ENCODE peak calls at places on chromosome 6, in eight cellular contexts. H, M, S, I, W, D, L and U are unnamed samples.

GRCh38 chr6:149031545-149032317 is 284.9 kb downstream of the UST start:
- DNase-seq in W (peak; percentile 82), H (peak; percentile 52), I (no peak), S (no peak), M (peak; percentile 88), L (no peak), D (no peak), U (no peak)

GRCh38 chr6:105545947-105546710 is 143.2 kb upstream of the PREP start:
- DNase-seq in I (no peak), M (peak; percentile 94), H (peak; percentile 88), D (no peak), W (no peak), L (no peak), S (no peak), U (no peak)

GRCh38 chr6:41713161-41713649 is 22.2 kb downstream of the TFEB start:
- DNase-seq in W (peak; percentile 65), S (peak; percentile 80), L (no peak), M (peak; percentile 53), I (no peak), D (peak; percentile 64), H (peak; percentile 47), U (no peak)

GRCh38 chr6:95923518-95923917 is 92.3 kb upstream of the FUT9 start:
- DNase-seq in S (peak; percentile 9), H (no peak), D (peak; percentile 65), M (peak; percentile 8), L (no peak), I (no peak), W (no peak), U (no peak)

GRCh38 chr6:125095501-125096301 is 57.9 kb upstream of the TPD52L1 start:
- DNase-seq in S (no peak), L (no peak), W (no peak), I (no peak), H (peak; percentile 43), D (no peak), M (peak; percentile 89), U (no peak)

GRCh38 chr6:145904391-145904790 is 59.8 kb downstream of the SHPRH start:
- DNase-seq in L (no peak), H (no peak), S (no peak), I (no peak), W (no peak), M (no peak), D (peak; percentile 83), U (no peak)

GRCh38 chr6:90468080-90468479 is 118.8 kb downstream of the MAP3K7 start:
- DNase-seq in W (no peak), L (no peak), H (no peak), D (no peak), S (no peak), M (peak; percentile 29), I (peak; percentile 51), U (no peak)

GRCh38 chr6:69888842-69889590 is 22.7 kb downstream of the COL19A1 start:
- DNase-seq in L (no peak), W (no peak), I (no peak), S (no peak), H (no peak), M (no peak), D (no peak), U (no peak)

GRCh38 chr6:121912905-121913304 is 477.5 kb downstream of the GJA1 start:
- DNase-seq in S (no peak), I (no peak), H (no peak), D (no peak), M (no peak), L (no peak), W (no peak), U (no peak)

GRCh38 chr6:56017198-56017597 is 141.8 kb upstream of the BMP5 start:
- DNase-seq in M (no peak), W (no peak), S (no peak), H (no peak), D (no peak), I (no peak), L (no peak), U (no peak)

GRCh38 chr6:10314163-10314955 is 100.5 kb downstream of the TFAP2A start:
- DNase-seq in I (peak; percentile 42), W (no peak), M (no peak), H (no peak), D (no peak), S (no peak), L (no peak), U (no peak)

GRCh38 chr6:39521826-39522377 is 199.4 kb upstream of the KCNK16 start:
- DNase-seq in S (no peak), M (no peak), D (no peak), L (no peak), W (no peak), I (no peak), H (no peak), U (no peak)

GRCh38 chr6:132853059-132853458 is 38.7 kb downstream of the RPS12 start:
- DNase-seq in M (no peak), H (no peak), W (no peak), L (no peak), D (no peak), S (no peak), I (no peak), U (no peak)

GRCh38 chr6:4518506-4518905 is 257.7 kb upstream of the CDYL start:
- DNase-seq in D (no peak), S (no peak), H (peak; percentile 71), M (peak; percentile 79), W (no peak), I (no peak), L (no peak), U (no peak)

GRCh38 chr6:16514249-16514648 is 247.0 kb downstream of the ATXN1 start:
- DNase-seq in D (peak; percentile 72), M (peak; percentile 68), S (no peak), H (peak; percentile 67), L (no peak), I (peak; percentile 26), W (no peak), U (no peak)

GRCh38 chr6:105608393-105608705 is 205.5 kb upstream of the PREP start:
- DNase-seq in L (no peak), I (no peak), H (no peak), M (no peak), W (no peak), S (no peak), D (no peak), U (no peak)

GRCh38 chr6:44041461-44042260 is 85.6 kb downstream of the MRPL14 start:
- DNase-seq in S (no peak), H (peak; percentile 95), I (peak; percentile 83), D (no peak), W (peak; percentile 58), L (no peak), M (peak; percentile 98), U (no peak)

GRCh38 chr6:151633517-151634335 is 139.9 kb downstream of the CCDC170 start:
- DNase-seq in H (no peak), D (no peak), L (no peak), I (no peak), W (no peak), M (no peak), S (no peak), U (no peak)
- H3K4me1 ChIP-seq in H (peaks cover 6% of the 10 kb centered on the region), D (no peaks in the 10 kb centered on the region), L (no peaks in the 10 kb centered on the region), I (no peaks in the 10 kb centered on the region), W (no peaks in the 10 kb centered on the region), M (no peaks in the 10 kb centered on the region), S (no peaks in the 10 kb centered on the region), U (peaks cover 28% of the 10 kb centered on the region)

DNA sequence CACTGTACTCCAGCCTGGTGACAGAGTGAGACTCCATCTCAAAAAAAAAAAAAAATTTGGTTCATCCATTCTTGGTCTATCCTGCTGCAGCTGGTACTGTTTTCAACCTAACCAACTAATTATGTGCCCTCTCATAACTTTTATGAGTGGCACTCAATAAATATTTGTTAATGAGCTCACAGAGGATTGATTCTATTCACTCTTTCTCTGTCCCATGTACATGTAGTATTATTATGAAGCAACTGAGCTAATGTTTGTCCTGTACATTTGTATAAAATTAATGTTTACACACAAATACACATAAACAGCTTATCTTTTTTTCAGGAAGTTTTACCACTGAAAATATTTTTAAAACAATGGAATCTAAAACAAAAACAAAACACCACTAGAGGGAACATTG is 10.1 kb downstream of the RIPOR2 start:
- DNase-seq in D (no peak), I (no peak), H (no peak), M (no peak), W (no peak), S (no peak), L (no peak), U (no peak)
- H3K36me3 ChIP-seq in D (peaks cover 8% of the 10 kb centered on the region), I (no peaks in the 10 kb centered on the region), H (no peaks in the 10 kb centered on the region), M (no peaks in the 10 kb centered on the region), W (no peaks in the 10 kb centered on the region), S (no peaks in the 10 kb centered on the region), L (no peaks in the 10 kb centered on the region), U (no peaks in the 10 kb centered on the region)

DNA sequence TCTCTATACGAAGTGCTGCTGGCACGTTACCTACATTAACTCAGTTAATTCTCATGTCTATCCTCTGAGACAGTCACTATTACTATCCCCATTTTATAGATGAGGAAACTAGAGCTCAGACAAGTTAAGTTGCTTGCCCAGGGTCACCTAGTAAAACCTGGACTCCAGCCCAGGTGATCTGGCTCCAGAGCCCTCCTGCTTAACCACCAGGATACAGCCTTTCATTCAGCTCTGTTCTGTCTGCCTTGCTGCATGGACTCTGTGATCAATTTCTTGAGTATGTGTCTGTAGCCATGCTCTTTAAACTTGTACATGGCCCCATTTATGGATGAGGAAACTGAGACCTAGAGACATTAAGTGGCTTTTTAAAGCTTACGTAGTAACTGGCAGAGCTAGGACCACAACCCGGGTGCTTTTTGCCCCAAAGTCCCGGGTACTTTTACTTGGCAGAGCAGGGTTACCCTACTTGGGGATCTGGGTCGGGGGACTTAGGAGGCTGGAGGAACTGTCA is 4.7 kb downstream of the CDKN1A start:
- DNase-seq in D (no peak), W (no peak), M (no peak), S (peak; percentile 54), H (peak; percentile 12), L (no peak), I (no peak), U (no peak)
- H3K4me1 ChIP-seq in D (peaks cover 28% of the 10 kb centered on the region), W (no peaks in the 10 kb centered on the region), M (peaks cover 27% of the 10 kb centered on the region), S (peaks cover 26% of the 10 kb centered on the region), H (peaks cover 30% of the 10 kb centered on the region), L (peaks cover 63% of the 10 kb centered on the region), I (peaks cover 40% of the 10 kb centered on the region), U (peaks cover 41% of the 10 kb centered on the region)

GRCh38 chr6:1896897-1897296 is 287.2 kb downstream of the FOXC1 start:
- DNase-seq in H (no peak), S (no peak), D (no peak), I (no peak), M (no peak), L (no peak), W (no peak), U (no peak)

GRCh38 chr6:1895721-1896120 is 286.0 kb downstream of the FOXC1 start:
- DNase-seq in M (no peak), D (no peak), I (no peak), S (no peak), H (no peak), L (no peak), W (no peak), U (no peak)

GRCh38 chr6:1893470-1894130 is 283.9 kb downstream of the FOXC1 start:
- DNase-seq in W (no peak), M (no peak), D (no peak), L (no peak), I (peak; percentile 20), H (no peak), S (no peak), U (no peak)

GRCh38 chr6:1892716-1893115 is 283.0 kb downstream of the FOXC1 start:
- DNase-seq in D (no peak), M (no peak), L (no peak), W (no peak), H (no peak), I (no peak), S (no peak), U (no peak)

DNA sequence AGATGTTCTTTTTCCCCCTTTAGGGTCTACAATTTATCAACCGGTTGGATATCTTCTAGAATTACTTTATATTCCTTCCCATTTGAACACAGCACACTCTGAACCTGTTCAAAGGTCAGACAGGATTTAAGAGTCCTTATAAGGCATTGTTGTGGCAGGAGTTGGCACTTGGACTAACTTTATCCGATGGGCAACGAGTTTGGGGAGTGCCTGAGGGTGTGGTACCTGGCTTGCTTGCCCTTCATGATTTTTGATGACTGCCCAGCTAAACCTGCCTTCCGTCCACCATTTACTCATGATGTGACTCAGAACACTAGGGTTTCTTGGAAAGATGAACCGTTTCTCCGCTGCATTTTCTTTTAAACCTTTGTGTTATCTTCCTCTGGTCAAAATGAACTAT is 285.2 kb downstream of the FOXC1 start:
- DNase-seq in H (no peak), L (no peak), I (no peak), S (peak; percentile 73), M (no peak), D (no peak), W (peak; percentile 66), U (no peak)
- H3K36me3 ChIP-seq in H (no peaks in the 10 kb centered on the region), L (no peaks in the 10 kb centered on the region), I (no peaks in the 10 kb centered on the region), S (no peaks in the 10 kb centered on the region), M (no peaks in the 10 kb centered on the region), D (no peaks in the 10 kb centered on the region), W (no peaks in the 10 kb centered on the region), U (no peaks in the 10 kb centered on the region)